ENCODE peak calls at places on chromosome 11, in five cellular contexts. One of them, this sample, is unnamed.

GRCh38 chr11:111441443-111441842 is 62.4 kb upstream of the POU2AF1 start:
- DNase-seq in endothelial cell: no peak
- DNase-seq in lung: no peak
- DNase-seq in AG04449: no peak
- DNase-seq in RWPE1: no peak
- DNase-seq in this sample: peak; percentile 32

GRCh38 chr11:43948341-43949185 is 6.1 kb downstream of the C11orf96 start:
- DNase-seq in RWPE1: no peak
- DNase-seq in AG04449: no peak
- DNase-seq in lung: no peak
- DNase-seq in endothelial cell: no peak
- DNase-seq in this sample: no peak

GRCh38 chr11:111730871-111731591 is 35.2 kb downstream of the PPP2R1B start:
- DNase-seq in AG04449: no peak
- DNase-seq in endothelial cell: no peak
- DNase-seq in lung: no peak
- DNase-seq in RWPE1: no peak
- DNase-seq in this sample: no peak

GRCh38 chr11:21707116-21707769 is 485.6 kb upstream of the ANO5 start:
- DNase-seq in endothelial cell: no peak
- DNase-seq in RWPE1: no peak
- DNase-seq in AG04449: no peak
- DNase-seq in lung: no peak
- DNase-seq in this sample: no peak

GRCh38 chr11:34565417-34566208 is 52.0 kb upstream of the ELF5 start:
- DNase-seq in RWPE1: no peak
- DNase-seq in lung: no peak
- DNase-seq in AG04449: no peak
- DNase-seq in endothelial cell: peak; percentile 26
- DNase-seq in this sample: no peak

GRCh38 chr11:100929377-100929776 is 200.2 kb downstream of the PGR start:
- DNase-seq in lung: no peak
- DNase-seq in RWPE1: peak; percentile 3
- DNase-seq in AG04449: peak; percentile 19
- DNase-seq in endothelial cell: no peak
- DNase-seq in this sample: no peak

GRCh38 chr11:65116370-65117205 is 913 bp downstream of the ZNHIT2 start:
- DNase-seq in lung: no peak
- DNase-seq in endothelial cell: peak; percentile 34
- DNase-seq in RWPE1: no peak
- DNase-seq in AG04449: no peak
- DNase-seq in this sample: peak; percentile 91

GRCh38 chr11:119361056-119361787 is 14.7 kb upstream of the MFRP start:
- DNase-seq in endothelial cell: no peak
- DNase-seq in RWPE1: peak; percentile 89
- DNase-seq in lung: peak; percentile 69
- DNase-seq in AG04449: no peak
- DNase-seq in this sample: no peak

GRCh38 chr11:46490576-46491100 is 99.1 kb upstream of the CHRM4 start:
- DNase-seq in endothelial cell: no peak
- DNase-seq in lung: no peak
- DNase-seq in AG04449: no peak
- DNase-seq in RWPE1: no peak
- DNase-seq in this sample: no peak

GRCh38 chr11:2592559-2593392 is 107.0 kb downstream of the KCNQ1OT1 start:
- DNase-seq in RWPE1: no peak
- DNase-seq in endothelial cell: no peak
- DNase-seq in AG04449: no peak
- DNase-seq in lung: peak; percentile 25
- DNase-seq in this sample: peak; percentile 60

GRCh38 chr11:2301631-2302272 is at the start of the genes C11orf21 and TSPAN32:
- DNase-seq in lung: peak; percentile 54
- DNase-seq in endothelial cell: no peak
- DNase-seq in AG04449: no peak
- DNase-seq in RWPE1: no peak
- DNase-seq in this sample: no peak

GRCh38 chr11:19326499-19326898 is 85.8 kb upstream of the E2F8 start:
- DNase-seq in RWPE1: no peak
- DNase-seq in endothelial cell: no peak
- DNase-seq in AG04449: no peak
- DNase-seq in lung: no peak
- DNase-seq in this sample: no peak

GRCh38 chr11:65584102-65584501 is 8.2 kb downstream of the EHBP1L1 start:
- DNase-seq in AG04449: no peak
- DNase-seq in endothelial cell: no peak
- DNase-seq in RWPE1: no peak
- DNase-seq in lung: no peak
- DNase-seq in this sample: no peak

GRCh38 chr11:460331-461199 is 10.5 kb downstream of the PTDSS2 start:
- DNase-seq in lung: no peak
- DNase-seq in endothelial cell: no peak
- DNase-seq in RWPE1: peak; percentile 68
- DNase-seq in AG04449: no peak
- DNase-seq in this sample: peak; percentile 89

GRCh38 chr11:47259178-47259977 is 1.6 kb downstream of the NR1H3 start:
- DNase-seq in AG04449: no peak
- DNase-seq in RWPE1: no peak
- DNase-seq in endothelial cell: peak; percentile 66
- DNase-seq in lung: no peak
- DNase-seq in this sample: peak; percentile 59

GRCh38 chr11:83042966-83043711 is 28.6 kb downstream of the RAB30 start:
- DNase-seq in endothelial cell: no peak
- DNase-seq in RWPE1: no peak
- DNase-seq in AG04449: no peak
- DNase-seq in lung: no peak
- DNase-seq in this sample: no peak

GRCh38 chr11:123707606-123708205 is 33.8 kb downstream of the ZNF202 start:
- DNase-seq in endothelial cell: peak; percentile 73
- DNase-seq in AG04449: peak; percentile 26
- DNase-seq in lung: peak; percentile 34
- DNase-seq in RWPE1: peak; percentile 72
- DNase-seq in this sample: no peak

GRCh38 chr11:120125005-120125404 is 12.9 kb downstream of the TRIM29 start:
- DNase-seq in AG04449: no peak
- DNase-seq in endothelial cell: no peak
- DNase-seq in RWPE1: no peak
- DNase-seq in lung: no peak
- DNase-seq in this sample: no peak

GRCh38 chr11:22337571-22338464 is at the start of gene SLC17A6:
- DNase-seq in lung: no peak
- DNase-seq in RWPE1: peak; percentile 42
- DNase-seq in AG04449: no peak
- DNase-seq in endothelial cell: peak; percentile 67
- DNase-seq in this sample: no peak

GRCh38 chr11:47783087-47783610 is 16.0 kb upstream of the FNBP4 start:
- DNase-seq in RWPE1: no peak
- DNase-seq in lung: no peak
- DNase-seq in AG04449: no peak
- DNase-seq in endothelial cell: no peak
- DNase-seq in this sample: no peak

GRCh38 chr11:46635557-46636139 is 18.3 kb downstream of the ATG13 start:
- DNase-seq in RWPE1: no peak
- DNase-seq in AG04449: no peak
- DNase-seq in lung: no peak
- DNase-seq in endothelial cell: no peak
- DNase-seq in this sample: no peak

GRCh38 chr11:15229069-15229468 is 114.3 kb downstream of the INSC start:
- DNase-seq in RWPE1: no peak
- DNase-seq in lung: no peak
- DNase-seq in AG04449: no peak
- DNase-seq in endothelial cell: no peak
- DNase-seq in this sample: no peak

GRCh38 chr11:31649129-31649528 is 139.6 kb downstream of the ELP4 start:
- DNase-seq in lung: no peak
- DNase-seq in endothelial cell: no peak
- DNase-seq in AG04449: no peak
- DNase-seq in RWPE1: no peak
- DNase-seq in this sample: no peak

GRCh38 chr11:45993438-45994064 is 71.1 kb downstream of the LARGE2 start:
- DNase-seq in endothelial cell: no peak
- DNase-seq in AG04449: no peak
- DNase-seq in lung: no peak
- DNase-seq in RWPE1: no peak
- DNase-seq in this sample: no peak

GRCh38 chr11:123570939-123571590 is 83.4 kb downstream of the SCN3B start:
- DNase-seq in lung: no peak
- DNase-seq in RWPE1: no peak
- DNase-seq in endothelial cell: no peak
- DNase-seq in AG04449: no peak
- DNase-seq in this sample: no peak

GRCh38 chr11:56103210-56103737 is at the start of gene OR8H2:
- DNase-seq in AG04449: no peak
- DNase-seq in RWPE1: no peak
- DNase-seq in endothelial cell: no peak
- DNase-seq in lung: no peak
- DNase-seq in this sample: no peak

GRCh38 chr11:1308745-1309497 is 511 bp downstream of the TOLLIP start:
- DNase-seq in lung: no peak
- DNase-seq in AG04449: no peak
- DNase-seq in RWPE1: peak; percentile 57
- DNase-seq in endothelial cell: no peak
- DNase-seq in this sample: no peak

GRCh38 chr11:363948-364761 is 5.1 kb upstream of the B4GALNT4 start:
- DNase-seq in endothelial cell: no peak
- DNase-seq in AG04449: no peak
- DNase-seq in lung: peak; percentile 54
- DNase-seq in RWPE1: peak; percentile 85
- DNase-seq in this sample: peak; percentile 93

GRCh38 chr11:5712507-5712906 is 22.9 kb downstream of the TRIM22 start:
- DNase-seq in RWPE1: peak; percentile 30
- DNase-seq in endothelial cell: no peak
- DNase-seq in AG04449: no peak
- DNase-seq in lung: no peak
- DNase-seq in this sample: no peak
- TF ChIP-seq CTCF in RWPE1: peak; percentile 43
- TF ChIP-seq CTCF in endothelial cell: peak; percentile 59
- TF ChIP-seq CTCF in AG04449: peak; percentile 8
- TF ChIP-seq CTCF in lung: no peak
- TF ChIP-seq CTCF in this sample: peak; percentile 75

GRCh38 chr11:68670208-68670992 is 13.9 kb upstream of the GAL start:
- DNase-seq in endothelial cell: no peak
- DNase-seq in lung: no peak
- DNase-seq in AG04449: no peak
- DNase-seq in RWPE1: no peak
- DNase-seq in this sample: peak; percentile 46
- TF ChIP-seq CTCF in endothelial cell: no peak
- TF ChIP-seq CTCF in lung: no peak
- TF ChIP-seq CTCF in AG04449: no peak
- TF ChIP-seq CTCF in RWPE1: no peak
- TF ChIP-seq CTCF in this sample: no peak

GRCh38 chr11:71341596-71341995 is 89.2 kb upstream of the SHANK2 start:
- DNase-seq in RWPE1: no peak
- DNase-seq in AG04449: no peak
- DNase-seq in lung: no peak
- DNase-seq in endothelial cell: no peak
- DNase-seq in this sample: no peak

GRCh38 chr11:71343828-71344400 is 91.5 kb upstream of the SHANK2 start:
- DNase-seq in lung: no peak
- DNase-seq in endothelial cell: no peak
- DNase-seq in RWPE1: no peak
- DNase-seq in AG04449: no peak
- DNase-seq in this sample: no peak

GRCh38 chr11:71341173-71341572 is 88.8 kb upstream of the SHANK2 start:
- DNase-seq in RWPE1: no peak
- DNase-seq in AG04449: no peak
- DNase-seq in lung: no peak
- DNase-seq in endothelial cell: no peak
- DNase-seq in this sample: no peak

GRCh38 chr11:71342116-71342515 is 89.7 kb upstream of the SHANK2 start:
- DNase-seq in RWPE1: no peak
- DNase-seq in AG04449: no peak
- DNase-seq in endothelial cell: no peak
- DNase-seq in lung: no peak
- DNase-seq in this sample: no peak

DNA sequence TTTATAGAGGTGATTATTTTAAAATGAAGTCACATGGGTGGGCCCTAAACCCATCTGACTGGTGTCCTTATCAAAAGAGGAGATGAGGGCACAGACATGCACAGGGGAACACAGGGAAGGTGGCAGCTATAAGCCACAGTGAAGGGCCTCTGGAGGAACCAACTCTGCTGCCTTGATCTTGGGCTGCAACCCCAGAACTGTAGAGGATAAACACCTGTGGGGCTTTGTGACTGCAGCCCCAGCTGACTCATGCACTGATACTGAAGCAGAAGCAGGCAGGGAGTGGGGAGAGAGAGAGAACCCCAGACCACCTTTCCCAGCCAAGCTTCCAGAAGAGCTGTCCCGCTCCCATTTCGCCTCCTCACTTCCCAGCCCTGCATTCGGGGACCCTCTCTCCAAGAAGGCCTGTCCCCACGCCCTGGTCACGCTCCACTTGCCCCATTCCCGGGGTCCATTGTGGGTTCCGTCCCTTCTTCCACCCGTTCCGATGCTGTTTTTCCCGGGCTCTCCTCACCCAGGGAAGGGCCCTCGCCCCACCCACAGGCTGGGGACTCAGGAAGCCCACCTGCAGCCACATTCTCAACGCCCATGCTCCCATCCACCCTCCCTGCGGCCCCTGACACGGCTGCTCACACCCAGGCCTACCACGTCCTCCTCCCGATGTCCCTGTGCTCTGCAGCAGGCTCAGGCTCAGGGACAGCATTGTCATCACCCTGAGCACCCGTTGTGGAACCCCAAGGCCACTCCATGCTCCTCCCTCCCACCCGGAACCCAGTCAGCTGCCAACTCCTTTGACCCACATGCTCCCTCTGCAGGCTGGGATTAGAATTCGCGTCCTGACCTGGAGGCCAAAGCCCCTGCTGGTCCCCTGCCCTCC is 90.8 kb upstream of the SHANK2 start:
- DNase-seq in RWPE1: peak; percentile 63
- DNase-seq in endothelial cell: peak; percentile 66
- DNase-seq in lung: peak; percentile 45
- DNase-seq in AG04449: no peak
- DNase-seq in this sample: no peak
- TF ChIP-seq CTCF in RWPE1: no peak
- TF ChIP-seq CTCF in endothelial cell: peak; percentile 48
- TF ChIP-seq CTCF in lung: peak; percentile 7
- TF ChIP-seq CTCF in AG04449: peak; percentile 71
- TF ChIP-seq CTCF in this sample: peak; percentile 78

DNA sequence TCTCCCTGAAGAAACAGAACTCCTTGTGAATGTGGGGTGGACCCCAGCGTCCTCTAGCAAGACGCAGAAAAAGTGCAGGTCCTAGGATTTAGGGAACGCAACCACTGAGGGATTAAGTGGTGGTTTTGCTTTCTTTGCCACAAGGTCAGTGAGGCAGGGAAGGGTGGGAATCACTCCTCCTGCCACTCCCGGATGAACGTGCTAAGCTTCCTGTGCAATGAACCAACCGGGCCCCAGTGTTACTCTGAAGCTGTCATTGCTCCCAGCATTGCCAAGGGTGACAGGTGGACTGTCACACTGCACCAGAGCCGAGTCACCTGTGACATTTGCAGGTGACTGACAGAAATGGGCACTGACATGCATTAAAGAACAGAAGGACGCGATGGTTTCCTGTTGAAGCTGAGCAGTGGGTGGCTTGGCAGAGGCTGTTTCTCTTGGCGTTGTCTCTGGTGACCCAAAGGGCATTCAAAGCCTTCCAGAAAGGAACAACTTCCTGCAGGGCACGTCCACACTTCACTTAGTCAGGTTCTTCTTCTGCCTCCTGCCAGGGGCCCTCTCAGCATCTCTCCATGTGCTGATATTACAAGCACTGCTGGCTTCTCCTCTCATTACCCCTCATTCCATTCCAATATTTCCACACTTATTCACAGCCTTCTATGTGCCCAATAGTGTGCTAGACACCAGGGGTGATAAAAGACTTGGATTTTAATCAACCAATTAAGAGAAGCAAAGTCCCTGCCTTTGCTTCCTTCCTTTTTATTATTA is 9.7 kb downstream of the KIRREL3 start:
- DNase-seq in lung: no peak
- DNase-seq in AG04449: no peak
- DNase-seq in RWPE1: no peak
- DNase-seq in endothelial cell: no peak
- DNase-seq in this sample: no peak
- TF ChIP-seq CTCF in lung: no peak
- TF ChIP-seq CTCF in AG04449: no peak
- TF ChIP-seq CTCF in RWPE1: peak; percentile 68
- TF ChIP-seq CTCF in endothelial cell: peak; percentile 46
- TF ChIP-seq CTCF in this sample: peak; percentile 58